ENCODE peak calls at places on chromosomes 4 and X, in eight cellular contexts. P, S, U, J, T, R, N and K are unnamed samples.

GRCh38 chr4:46392421-46392820 is 2.5 kb upstream of the GABRA2 start:
- DNase-seq in R (no peak), S (no peak), U (no peak), T (no peak), P (no peak), J (peak), N (no peak), K (no peak)

GRCh38 chr4:110667670-110668069 is 44.8 kb upstream of the PITX2 start:
- DNase-seq in U (no peak), J (no peak), R (no peak), T (no peak), N (no peak), S (no peak), P (no peak), K (no peak)

GRCh38 chr4:72969957-72970356 is 99.6 kb downstream of the COX18 start:
- DNase-seq in P (peak), S (no peak), J (peak), U (no peak), R (no peak), N (peak), T (no peak), K (no peak)

GRCh38 chrX:72071213-72071612 is 60.5 kb downstream of the RTL5 start:
- DNase-seq in U (no peak), R (no peak), N (no peak), T (no peak), S (no peak), P (no peak), J (no peak), K (no peak)

GRCh38 chr4:151862766-151863165 is 102.0 kb upstream of the GATB start:
- DNase-seq in J (no peak), N (peak), U (peak), T (no peak), R (no peak), S (no peak), P (no peak), K (no peak)

GRCh38 chr4:90718926-90719325 is 591.7 kb downstream of the CCSER1 start:
- DNase-seq in T (no peak), P (no peak), J (no peak), S (no peak), N (no peak), R (no peak), U (no peak), K (no peak)

GRCh38 chr4:120209706-120210105 is 143.1 kb upstream of the MAD2L1 start:
- DNase-seq in U (no peak), N (no peak), R (no peak), T (no peak), P (no peak), S (no peak), J (no peak), K (no peak)

GRCh38 chr4:150248181-150248580 is 169.9 kb downstream of the DCLK2 start:
- DNase-seq in P (no peak), T (no peak), U (no peak), S (no peak), J (no peak), R (no peak), N (no peak), K (no peak)

GRCh38 chrX:110442631-110443030 is 84.0 kb downstream of the RTL9 start:
- DNase-seq in P (no peak), T (peak), J (peak), U (no peak), N (peak), S (peak), R (peak), K (peak)

GRCh38 chr4:69831646-69832325 is 28.2 kb downstream of the SULT1E1 start:
- DNase-seq in S (no peak), R (no peak), J (no peak), T (no peak), N (no peak), U (no peak), P (no peak), K (no peak)

GRCh38 chr4:69832326-69833030 is 27.5 kb downstream of the SULT1E1 start:
- DNase-seq in N (no peak), R (peak), T (no peak), P (no peak), J (no peak), S (no peak), U (no peak), K (no peak)

GRCh38 chr4:69830529-69831269 is 29.2 kb downstream of the SULT1E1 start:
- DNase-seq in N (peak), T (no peak), P (no peak), J (no peak), S (no peak), U (no peak), R (peak), K (no peak)

GRCh38 chr4:69829678-69830077 is 30.3 kb downstream of the SULT1E1 start:
- DNase-seq in R (no peak), U (no peak), J (no peak), N (no peak), P (no peak), T (no peak), S (no peak), K (no peak)

DNA sequence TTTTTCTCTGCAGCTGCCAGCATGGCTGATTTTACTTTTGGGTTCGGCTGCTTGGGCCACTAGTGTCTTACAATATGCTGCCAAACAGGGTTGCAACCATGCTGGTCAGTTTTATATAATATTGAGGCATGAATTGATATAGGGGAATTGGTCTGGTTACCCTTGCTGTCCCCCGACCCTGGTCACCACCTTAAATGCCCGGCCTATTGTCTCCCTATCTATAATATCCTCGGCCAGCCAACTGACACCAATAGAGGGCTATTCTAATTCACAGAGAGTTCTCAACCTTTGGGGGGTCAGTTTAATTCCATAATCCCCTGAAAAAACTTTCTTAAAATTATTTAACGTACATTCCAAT is 28.7 kb downstream of the SULT1E1 start:
- DNase-seq in N (no peak), J (no peak), P (no peak), T (no peak), S (no peak), R (no peak), U (no peak), K (no peak)
- TF ChIP-seq CTCF in N (no peak), J (no peak), P (no peak), T (no peak), S (no peak), R (no peak), U (no peak), K (no peak)

GRCh38 chrX:48631376-48632090 is 34.2 kb downstream of the WDR13 start:
- DNase-seq in S (peak), J (peak), T (peak), R (peak), U (peak), P (peak), N (peak), K (peak)
- TF ChIP-seq CTCF in S (no peak), J (peak), T (no peak), R (peak), U (peak), P (peak), N (peak), K (peak)

GRCh38 chrX:122771933-122772332 is 412.1 kb upstream of the GRIA3 start:
- DNase-seq in S (no peak), R (no peak), T (no peak), P (no peak), N (no peak), J (no peak), U (no peak), K (no peak)

DNA sequence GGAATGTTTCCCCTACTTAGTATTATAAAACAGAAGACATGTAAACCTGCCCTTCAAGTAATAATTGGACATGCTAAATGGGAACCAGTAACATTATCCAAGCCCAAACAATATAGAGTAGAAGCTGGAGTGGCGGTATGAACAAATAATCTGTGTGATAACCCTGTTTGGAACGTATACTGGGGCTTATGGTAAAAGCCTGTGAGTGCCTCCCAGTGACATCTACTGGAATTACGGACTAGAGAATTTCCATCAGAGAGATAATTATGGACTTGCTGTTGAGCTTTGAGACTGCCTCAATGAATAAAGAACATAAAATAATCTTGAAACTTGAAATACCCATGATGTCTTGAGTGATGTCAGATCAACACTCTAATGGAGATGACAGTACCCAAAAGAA is 406.3 kb upstream of the GRIA3 start:
- DNase-seq in R (no peak), S (no peak), T (no peak), P (no peak), J (no peak), U (no peak), N (no peak), K (no peak)
- TF ChIP-seq CTCF in R (peak), S (no peak), T (no peak), P (no peak), J (peak), U (no peak), N (no peak), K (no peak)

GRCh38 chr4:173490817-173491518 is 39.1 kb downstream of the HAND2 start:
- DNase-seq in U (no peak), P (no peak), S (no peak), N (peak), R (peak), J (no peak), T (no peak), K (no peak)

GRCh38 chr4:173493041-173493440 is 37.0 kb downstream of the HAND2 start:
- DNase-seq in R (no peak), S (no peak), P (no peak), N (no peak), U (no peak), T (no peak), J (no peak), K (no peak)

GRCh38 chr4:173492315-173492714 is 37.7 kb downstream of the HAND2 start:
- DNase-seq in R (no peak), S (no peak), P (no peak), T (no peak), U (no peak), N (no peak), J (no peak), K (no peak)

GRCh38 chr4:173498023-173498422 is 32.0 kb downstream of the HAND2 start:
- DNase-seq in P (no peak), N (no peak), J (no peak), R (no peak), S (no peak), U (no peak), T (no peak), K (peak)

DNA sequence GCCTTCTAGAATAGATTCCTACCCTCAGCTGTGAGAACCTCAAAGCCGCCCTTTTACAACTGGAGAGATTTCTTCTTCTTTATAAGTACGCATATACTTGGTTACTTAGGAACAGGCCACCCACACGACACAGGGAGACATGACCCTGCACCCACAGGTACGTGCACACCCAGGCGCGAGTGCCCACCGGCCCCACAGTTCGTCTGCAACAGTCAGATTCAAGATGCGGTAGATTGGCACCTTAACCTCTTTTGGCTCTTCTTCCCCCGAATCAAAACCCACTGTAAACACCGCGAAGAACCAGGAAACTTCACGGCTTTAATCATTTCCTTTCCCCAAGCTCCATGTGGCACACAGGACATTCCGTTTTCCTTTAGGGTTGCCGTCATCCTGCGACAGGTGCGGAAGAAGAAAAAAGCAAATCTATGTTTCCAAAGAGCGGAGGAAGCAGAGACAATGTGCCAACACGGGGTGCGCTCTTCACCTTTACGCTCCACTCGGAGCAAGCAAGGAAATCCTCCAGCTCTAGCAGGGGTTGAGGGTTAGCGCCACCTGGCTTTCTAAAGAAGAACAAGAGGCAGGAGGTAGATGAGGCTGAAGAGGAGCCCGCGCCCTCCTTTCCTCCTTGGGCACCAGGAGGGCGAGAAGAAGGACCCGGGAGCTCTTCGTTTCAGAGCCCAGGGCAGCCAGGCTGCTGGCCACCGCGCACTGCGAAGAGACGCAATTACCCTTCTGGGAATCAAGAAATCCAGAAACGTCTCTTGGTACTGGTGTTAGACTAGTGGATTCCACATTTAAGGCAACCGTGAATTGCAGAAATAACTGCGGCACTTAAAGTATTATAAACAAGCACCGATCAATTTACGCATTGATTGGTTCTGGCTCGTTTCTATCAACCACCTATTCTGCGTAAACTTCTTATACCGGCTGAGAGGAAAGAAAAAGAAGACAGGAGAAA is 35.7 kb downstream of the HAND2 start:
- DNase-seq in N (peak), T (peak), J (peak), P (peak), S (peak), R (peak), U (no peak), K (peak)
- TF ChIP-seq CTCF in N (peak), T (peak), J (peak), P (peak), S (peak), R (peak), U (peak), K (peak)

DNA sequence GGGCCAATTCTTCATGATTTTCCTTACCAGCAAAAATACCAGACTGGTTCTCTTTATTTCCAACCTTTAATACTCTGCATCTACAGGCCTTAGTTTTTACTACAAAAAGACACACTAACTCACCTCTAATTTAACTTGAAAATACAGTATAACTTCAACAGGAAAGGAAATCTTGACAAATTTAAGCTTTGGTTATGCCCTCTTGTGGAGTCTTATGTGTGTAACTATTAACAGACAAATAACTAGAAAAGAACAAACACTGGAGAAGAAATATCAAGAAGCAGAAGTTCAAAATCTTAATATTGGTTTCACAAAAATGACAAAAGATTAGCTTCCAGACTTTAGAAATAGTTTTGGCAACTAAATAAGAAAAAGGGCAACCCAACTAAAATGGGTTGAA is 33.0 kb downstream of the PPA2 start:
- DNase-seq in S (no peak), T (no peak), U (no peak), J (no peak), N (no peak), R (no peak), P (no peak), K (no peak)
- TF ChIP-seq CTCF in S (no peak), T (no peak), U (no peak), J (no peak), N (peak), R (no peak), P (no peak), K (no peak)

GRCh38 chrX:23246001-23246400 is 88.6 kb upstream of the PTCHD1 start:
- DNase-seq in J (no peak), T (no peak), S (no peak), U (no peak), R (no peak), N (no peak), P (no peak), K (no peak)
- TF ChIP-seq CTCF in J (no peak), T (no peak), S (no peak), U (no peak), R (no peak), N (no peak), P (no peak), K (no peak)